ENCODE peak calls at places on chromosomes 4 and X, in eight cellular contexts. One of them, this sample, is unnamed. For H3K9me3, the result is how much of the 10 kb centered on the place peaks cover.

GRCh38 chrX:65894138-65894537 is 145.7 kb downstream of the VSIG4 start:
- DNase-seq in left ventricle myocardium inferior: no peak
- DNase-seq in cardiac muscle cell: no peak
- DNase-seq in suprapubic skin: no peak
- DNase-seq in stomach: no peak
- DNase-seq in GM12878: no peak
- DNase-seq in tibial artery: no peak
- DNase-seq in K562: no peak
- DNase-seq in this sample: no peak

GRCh38 chr4:3283916-3284315 is 8.9 kb upstream of the RGS12 start:
- DNase-seq in left ventricle myocardium inferior: no peak
- DNase-seq in cardiac muscle cell: no peak
- DNase-seq in suprapubic skin: peak
- DNase-seq in stomach: peak
- DNase-seq in GM12878: no peak
- DNase-seq in tibial artery: no peak
- DNase-seq in K562: no peak
- DNase-seq in this sample: no peak

GRCh38 chr4:155811171-155811570 is 52.4 kb downstream of the GUCY1B1 start:
- DNase-seq in left ventricle myocardium inferior: no peak
- DNase-seq in cardiac muscle cell: no peak
- DNase-seq in suprapubic skin: no peak
- DNase-seq in stomach: no peak
- DNase-seq in GM12878: no peak
- DNase-seq in tibial artery: no peak
- DNase-seq in K562: no peak
- DNase-seq in this sample: no peak

GRCh38 chr4:105666693-105667092 is 41.8 kb downstream of the INTS12 start:
- DNase-seq in left ventricle myocardium inferior: no peak
- DNase-seq in cardiac muscle cell: peak
- DNase-seq in suprapubic skin: no peak
- DNase-seq in stomach: no peak
- DNase-seq in GM12878: no peak
- DNase-seq in tibial artery: no peak
- DNase-seq in K562: no peak
- DNase-seq in this sample: no peak

GRCh38 chrX:139967300-139967699 is 2.0 kb upstream of the CXorf66 start:
- DNase-seq in left ventricle myocardium inferior: no peak
- DNase-seq in cardiac muscle cell: no peak
- DNase-seq in suprapubic skin: no peak
- DNase-seq in stomach: no peak
- DNase-seq in GM12878: no peak
- DNase-seq in tibial artery: no peak
- DNase-seq in K562: peak
- DNase-seq in this sample: no peak

GRCh38 chr4:55186123-55186522 is 60.7 kb upstream of the KDR start:
- DNase-seq in left ventricle myocardium inferior: no peak
- DNase-seq in cardiac muscle cell: no peak
- DNase-seq in suprapubic skin: no peak
- DNase-seq in stomach: no peak
- DNase-seq in GM12878: no peak
- DNase-seq in tibial artery: no peak
- DNase-seq in K562: no peak
- DNase-seq in this sample: no peak

GRCh38 chr4:19577121-19577520 is 674.6 kb upstream of the SLIT2 start:
- DNase-seq in left ventricle myocardium inferior: no peak
- DNase-seq in cardiac muscle cell: no peak
- DNase-seq in suprapubic skin: no peak
- DNase-seq in stomach: no peak
- DNase-seq in GM12878: no peak
- DNase-seq in tibial artery: no peak
- DNase-seq in K562: no peak
- DNase-seq in this sample: no peak

GRCh38 chr4:73801692-73802091 is 34.8 kb upstream of the CXCL6 start:
- DNase-seq in left ventricle myocardium inferior: no peak
- DNase-seq in cardiac muscle cell: no peak
- DNase-seq in suprapubic skin: no peak
- DNase-seq in stomach: no peak
- DNase-seq in GM12878: no peak
- DNase-seq in tibial artery: no peak
- DNase-seq in K562: no peak
- DNase-seq in this sample: no peak

GRCh38 chrX:151004085-151004484 is 20.9 kb downstream of the HMGB3 start:
- DNase-seq in left ventricle myocardium inferior: no peak
- DNase-seq in cardiac muscle cell: no peak
- DNase-seq in suprapubic skin: no peak
- DNase-seq in stomach: no peak
- DNase-seq in GM12878: no peak
- DNase-seq in tibial artery: no peak
- DNase-seq in K562: no peak
- DNase-seq in this sample: no peak

GRCh38 chr4:48138936-48139335 is 4.9 kb upstream of the TXK start:
- DNase-seq in left ventricle myocardium inferior: no peak
- DNase-seq in cardiac muscle cell: no peak
- DNase-seq in suprapubic skin: no peak
- DNase-seq in stomach: no peak
- DNase-seq in GM12878: peak
- DNase-seq in tibial artery: no peak
- DNase-seq in K562: no peak
- DNase-seq in this sample: no peak

GRCh38 chr4:168832746-168833575 is 177.1 kb downstream of the CBR4 start:
- DNase-seq in left ventricle myocardium inferior: peak
- DNase-seq in cardiac muscle cell: peak
- DNase-seq in suprapubic skin: peak
- DNase-seq in stomach: peak
- DNase-seq in GM12878: no peak
- DNase-seq in tibial artery: peak
- DNase-seq in K562: no peak
- DNase-seq in this sample: peak

GRCh38 chrX:45714864-45715263 is 514.2 kb upstream of the DIPK2B start:
- DNase-seq in left ventricle myocardium inferior: no peak
- DNase-seq in cardiac muscle cell: no peak
- DNase-seq in suprapubic skin: no peak
- DNase-seq in stomach: no peak
- DNase-seq in GM12878: peak
- DNase-seq in tibial artery: peak
- DNase-seq in K562: no peak
- DNase-seq in this sample: no peak

GRCh38 chr4:106914223-106914622 is 121.9 kb downstream of the DKK2 start:
- DNase-seq in left ventricle myocardium inferior: no peak
- DNase-seq in cardiac muscle cell: no peak
- DNase-seq in suprapubic skin: no peak
- DNase-seq in stomach: no peak
- DNase-seq in GM12878: no peak
- DNase-seq in tibial artery: no peak
- DNase-seq in K562: no peak
- DNase-seq in this sample: no peak

GRCh38 chrX:140764401-140764919 is 54.9 kb downstream of the LINC00632 start:
- DNase-seq in left ventricle myocardium inferior: no peak
- DNase-seq in cardiac muscle cell: peak
- DNase-seq in suprapubic skin: peak
- DNase-seq in stomach: no peak
- DNase-seq in GM12878: no peak
- DNase-seq in tibial artery: peak
- DNase-seq in K562: peak
- DNase-seq in this sample: no peak

GRCh38 chrX:11606408-11606807 is 59.3 kb downstream of the ARHGAP6 start:
- DNase-seq in left ventricle myocardium inferior: no peak
- DNase-seq in cardiac muscle cell: no peak
- DNase-seq in suprapubic skin: no peak
- DNase-seq in stomach: no peak
- DNase-seq in GM12878: no peak
- DNase-seq in tibial artery: no peak
- DNase-seq in K562: no peak
- DNase-seq in this sample: no peak

GRCh38 chrX:81120270-81120935 is 81.3 kb downstream of the HMGN5 start:
- DNase-seq in left ventricle myocardium inferior: no peak
- DNase-seq in cardiac muscle cell: peak
- DNase-seq in suprapubic skin: no peak
- DNase-seq in stomach: no peak
- DNase-seq in GM12878: no peak
- DNase-seq in tibial artery: no peak
- DNase-seq in K562: no peak
- DNase-seq in this sample: no peak

GRCh38 chrX:133670394-133670793 is 255.1 kb upstream of the GPC4 start:
- DNase-seq in left ventricle myocardium inferior: no peak
- DNase-seq in cardiac muscle cell: peak
- DNase-seq in suprapubic skin: no peak
- DNase-seq in stomach: no peak
- DNase-seq in GM12878: peak
- DNase-seq in tibial artery: no peak
- DNase-seq in K562: peak
- DNase-seq in this sample: no peak

GRCh38 chr4:24473309-24473721 is 111.0 kb downstream of the DHX15 start:
- DNase-seq in left ventricle myocardium inferior: peak
- DNase-seq in cardiac muscle cell: peak
- DNase-seq in suprapubic skin: no peak
- DNase-seq in stomach: no peak
- DNase-seq in GM12878: no peak
- DNase-seq in tibial artery: no peak
- DNase-seq in K562: no peak
- DNase-seq in this sample: no peak

DNA sequence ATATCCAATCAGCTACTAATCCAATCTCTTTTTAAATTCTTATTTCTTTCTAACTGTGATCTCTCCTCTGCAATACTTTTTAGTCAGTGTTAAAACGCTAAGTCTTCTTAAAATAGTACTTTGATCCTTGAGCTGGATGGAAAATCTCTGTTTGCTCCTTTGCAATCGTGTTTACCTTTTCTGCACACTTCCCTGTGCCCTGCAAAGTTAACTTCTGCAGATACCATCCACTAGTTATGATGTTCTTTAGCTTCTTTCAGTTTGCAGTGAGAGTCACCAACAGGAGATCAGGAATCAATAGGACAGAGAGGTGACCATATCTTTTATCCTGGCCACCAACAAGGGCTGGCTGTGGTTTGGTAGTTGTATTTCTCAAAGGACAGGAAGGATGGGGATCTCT is 391.5 kb downstream of the GASK1B start:
- DNase-seq in left ventricle myocardium inferior: no peak
- DNase-seq in cardiac muscle cell: no peak
- DNase-seq in suprapubic skin: no peak
- DNase-seq in stomach: no peak
- DNase-seq in GM12878: no peak
- DNase-seq in tibial artery: no peak
- DNase-seq in K562: no peak
- DNase-seq in this sample: no peak
- H3K9me3 ChIP-seq in left ventricle myocardium inferior: under half
- H3K9me3 ChIP-seq in cardiac muscle cell: under half
- H3K9me3 ChIP-seq in suprapubic skin: under half
- H3K9me3 ChIP-seq in stomach: under half
- H3K9me3 ChIP-seq in GM12878: under half
- H3K9me3 ChIP-seq in tibial artery: under half
- H3K9me3 ChIP-seq in K562: under half
- H3K9me3 ChIP-seq in this sample: under half

DNA sequence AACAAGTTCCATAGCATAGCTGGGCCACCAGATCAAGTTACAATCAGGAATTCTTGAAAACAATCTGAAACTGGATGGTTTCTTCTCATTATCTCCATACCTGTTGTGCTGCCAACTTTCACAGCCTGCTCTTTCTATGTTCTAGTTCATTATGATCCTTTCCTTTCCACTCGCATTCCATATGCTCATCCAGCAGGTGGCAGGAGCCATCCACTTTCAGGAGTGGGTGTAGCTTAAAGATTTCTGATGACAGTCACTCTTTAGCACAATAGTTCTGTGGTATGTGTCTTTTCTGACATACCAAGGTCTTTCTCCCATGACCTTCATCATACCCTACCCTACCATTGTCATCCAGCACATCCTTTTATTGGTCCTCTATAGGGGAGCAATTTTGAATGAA is 46.4 kb downstream of the PAGE2 start:
- DNase-seq in left ventricle myocardium inferior: no peak
- DNase-seq in cardiac muscle cell: peak
- DNase-seq in suprapubic skin: no peak
- DNase-seq in stomach: peak
- DNase-seq in GM12878: no peak
- DNase-seq in tibial artery: peak
- DNase-seq in K562: peak
- DNase-seq in this sample: peak
- TF ChIP-seq CTCF in left ventricle myocardium inferior: peak
- TF ChIP-seq CTCF in cardiac muscle cell: peak
- TF ChIP-seq CTCF in suprapubic skin: no peak
- TF ChIP-seq CTCF in stomach: peak
- TF ChIP-seq CTCF in GM12878: peak
- TF ChIP-seq CTCF in tibial artery: peak
- TF ChIP-seq CTCF in K562: peak
- TF ChIP-seq CTCF in this sample: peak

DNA sequence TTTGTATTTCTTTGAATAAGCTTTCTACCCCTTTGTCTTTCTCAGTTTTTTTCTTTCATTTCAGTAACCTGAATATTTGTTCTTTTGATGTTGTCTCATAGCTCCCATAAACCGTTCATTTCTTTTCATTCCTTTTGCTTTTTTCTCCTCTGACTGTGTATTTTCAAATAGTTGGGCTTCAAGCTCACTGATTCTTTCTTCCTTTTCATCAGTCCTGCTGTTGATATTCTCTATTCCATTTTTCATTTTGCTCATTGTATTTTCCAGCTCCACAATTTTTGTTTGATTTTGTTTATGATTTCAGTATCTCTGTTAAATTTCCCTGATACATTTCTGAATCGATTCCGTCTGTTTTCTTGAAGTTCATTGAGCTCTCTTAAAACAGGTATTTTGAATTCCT is 129.6 kb upstream of the NUDT6 start:
- DNase-seq in left ventricle myocardium inferior: no peak
- DNase-seq in cardiac muscle cell: no peak
- DNase-seq in suprapubic skin: no peak
- DNase-seq in stomach: no peak
- DNase-seq in GM12878: no peak
- DNase-seq in tibial artery: no peak
- DNase-seq in K562: no peak
- DNase-seq in this sample: no peak
- H3K9me3 ChIP-seq in left ventricle myocardium inferior: half or more
- H3K9me3 ChIP-seq in cardiac muscle cell: under half
- H3K9me3 ChIP-seq in suprapubic skin: under half
- H3K9me3 ChIP-seq in stomach: under half
- H3K9me3 ChIP-seq in GM12878: under half
- H3K9me3 ChIP-seq in tibial artery: under half
- H3K9me3 ChIP-seq in K562: under half
- H3K9me3 ChIP-seq in this sample: under half

GRCh38 chr4:84089652-84090437 is 409.2 kb downstream of the NKX6-1 start:
- DNase-seq in left ventricle myocardium inferior: no peak
- DNase-seq in cardiac muscle cell: no peak
- DNase-seq in suprapubic skin: no peak
- DNase-seq in stomach: no peak
- DNase-seq in GM12878: no peak
- DNase-seq in tibial artery: no peak
- DNase-seq in K562: no peak
- DNase-seq in this sample: no peak

GRCh38 chr4:84091266-84091665 is 407.8 kb downstream of the NKX6-1 start:
- DNase-seq in left ventricle myocardium inferior: no peak
- DNase-seq in cardiac muscle cell: no peak
- DNase-seq in suprapubic skin: no peak
- DNase-seq in stomach: no peak
- DNase-seq in GM12878: no peak
- DNase-seq in tibial artery: no peak
- DNase-seq in K562: no peak
- DNase-seq in this sample: no peak

DNA sequence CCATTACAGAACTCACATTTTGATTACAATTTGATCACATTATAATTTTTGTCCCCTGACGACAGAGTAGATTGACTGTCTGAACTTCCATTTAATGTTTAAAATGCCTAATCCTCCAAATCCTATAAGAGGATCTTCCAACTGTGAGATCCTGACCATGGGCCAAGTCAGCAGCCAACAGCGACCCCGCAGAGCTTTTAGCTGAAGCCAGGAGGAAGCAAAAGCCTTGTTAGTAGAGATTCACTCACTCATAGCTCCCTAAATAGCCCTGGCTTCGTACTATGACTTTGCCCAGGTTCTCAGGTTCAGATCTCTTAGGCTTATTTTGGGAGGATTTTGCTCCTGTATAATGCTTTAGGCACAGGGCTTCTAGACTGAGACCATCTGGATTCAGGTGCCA is 413.1 kb downstream of the NKX6-1 start:
- DNase-seq in left ventricle myocardium inferior: no peak
- DNase-seq in cardiac muscle cell: no peak
- DNase-seq in suprapubic skin: no peak
- DNase-seq in stomach: no peak
- DNase-seq in GM12878: no peak
- DNase-seq in tibial artery: no peak
- DNase-seq in K562: no peak
- DNase-seq in this sample: no peak
- TF ChIP-seq CTCF in left ventricle myocardium inferior: no peak
- TF ChIP-seq CTCF in cardiac muscle cell: no peak
- TF ChIP-seq CTCF in suprapubic skin: no peak
- TF ChIP-seq CTCF in stomach: no peak
- TF ChIP-seq CTCF in GM12878: no peak
- TF ChIP-seq CTCF in tibial artery: no peak
- TF ChIP-seq CTCF in K562: no peak
- TF ChIP-seq CTCF in this sample: no peak